ENCODE peak calls at places on chromosomes 11 and 22, in nine cellular contexts. J, H, U, D, T, E, B, F and O are unnamed samples.

GRCh38 chr11:18878211-18878610 is 61.0 kb downstream of the MRGPRX1 start:
- DNase-seq in H (no peak), B (no peak), E (no peak), F (no peak), T (no peak), D (no peak), J (no peak), U (no peak), O (no peak)

GRCh38 chr11:72738199-72739141 is 13.7 kb downstream of the ARAP1 start:
- DNase-seq in U (peak), F (no peak), J (peak), T (no peak), B (no peak), E (peak), H (peak), D (no peak), O (peak)

GRCh38 chr11:32332990-32333334 is 102.4 kb downstream of the WT1 start:
- DNase-seq in B (no peak), D (no peak), H (no peak), T (no peak), J (no peak), U (no peak), F (no peak), E (no peak), O (no peak)

GRCh38 chr11:79949574-79949973 is 508.7 kb upstream of the TENM4 start:
- DNase-seq in D (no peak), B (no peak), E (no peak), J (no peak), T (no peak), F (no peak), U (no peak), H (no peak), O (no peak)

GRCh38 chr11:116901211-116901610 is 63.8 kb upstream of the APOA1 start:
- DNase-seq in U (no peak), T (no peak), H (no peak), E (no peak), D (no peak), J (no peak), F (no peak), B (no peak), O (no peak)

GRCh38 chr11:118933486-118933885 is 7.8 kb upstream of the BCL9L start:
- DNase-seq in U (no peak), E (no peak), T (no peak), D (no peak), H (peak), F (no peak), B (no peak), J (no peak), O (no peak)

GRCh38 chr11:26556582-26556981 is 15.5 kb downstream of the MUC15 start:
- DNase-seq in T (no peak), J (no peak), B (no peak), D (no peak), U (no peak), E (no peak), H (no peak), F (no peak), O (no peak)

GRCh38 chr22:34080501-34080900 is 160.2 kb upstream of the LARGE1 start:
- DNase-seq in D (no peak), F (no peak), E (no peak), U (no peak), T (no peak), J (no peak), H (no peak), B (no peak), O (no peak)

GRCh38 chr11:35945137-35945518 is 1.3 kb downstream of the LDLRAD3 start:
- DNase-seq in U (no peak), T (no peak), E (no peak), B (no peak), H (no peak), J (no peak), F (no peak), D (no peak), O (no peak)

GRCh38 chr22:24555160-24555495 is 190 bp upstream of the GUCD1 start:
- DNase-seq in H (peak), J (peak), E (peak), F (peak), B (peak), U (peak), T (peak), D (peak), O (peak)

GRCh38 chr11:104668797-104669463 is 229.3 kb downstream of the CASP12 start:
- DNase-seq in U (no peak), E (no peak), B (peak), H (peak), F (no peak), J (no peak), D (no peak), T (no peak), O (no peak)

GRCh38 chr11:93484716-93485115 is 58.5 kb downstream of the SMCO4 start:
- DNase-seq in J (no peak), T (no peak), U (no peak), F (no peak), D (no peak), H (peak), E (no peak), B (peak), O (no peak)

GRCh38 chr11:72541224-72541974 is 107.1 kb upstream of the CLPB start:
- DNase-seq in B (no peak), T (no peak), E (no peak), H (no peak), J (no peak), F (no peak), D (no peak), U (no peak), O (no peak)

GRCh38 chr22:42693763-42694683 is 26.6 kb downstream of the A4GALT start:
- DNase-seq in T (no peak), F (no peak), E (no peak), J (no peak), B (no peak), U (peak), D (no peak), H (no peak), O (no peak)

GRCh38 chr11:62716816-62717215 is 9.3 kb downstream of the GNG3 start:
- DNase-seq in T (no peak), F (no peak), D (no peak), J (no peak), U (no peak), E (no peak), H (no peak), B (no peak), O (no peak)

GRCh38 chr11:59553323-59553722 is 42.0 kb downstream of the OR4D9 start:
- DNase-seq in B (no peak), F (no peak), D (no peak), T (no peak), E (no peak), J (no peak), H (no peak), U (no peak), O (no peak)

GRCh38 chr11:61158691-61159381 is 2.4 kb downstream of the VPS37C start:
- DNase-seq in J (no peak), B (peak), H (peak), E (no peak), F (no peak), T (no peak), D (no peak), U (no peak), O (no peak)

GRCh38 chr11:61160487-61161189 is 588 bp downstream of the VPS37C start:
- DNase-seq in J (no peak), B (no peak), F (no peak), E (peak), T (no peak), H (peak), D (no peak), U (no peak), O (no peak)

GRCh38 chr11:61163714-61164609 is 2.7 kb upstream of the VPS37C start:
- DNase-seq in D (no peak), B (no peak), H (no peak), T (no peak), J (no peak), E (no peak), U (no peak), F (no peak), O (peak)

GRCh38 chr11:61162092-61162935 is 1.1 kb upstream of the VPS37C start:
- DNase-seq in F (no peak), J (no peak), T (no peak), D (no peak), H (peak), U (no peak), E (no peak), B (peak), O (peak)

DNA sequence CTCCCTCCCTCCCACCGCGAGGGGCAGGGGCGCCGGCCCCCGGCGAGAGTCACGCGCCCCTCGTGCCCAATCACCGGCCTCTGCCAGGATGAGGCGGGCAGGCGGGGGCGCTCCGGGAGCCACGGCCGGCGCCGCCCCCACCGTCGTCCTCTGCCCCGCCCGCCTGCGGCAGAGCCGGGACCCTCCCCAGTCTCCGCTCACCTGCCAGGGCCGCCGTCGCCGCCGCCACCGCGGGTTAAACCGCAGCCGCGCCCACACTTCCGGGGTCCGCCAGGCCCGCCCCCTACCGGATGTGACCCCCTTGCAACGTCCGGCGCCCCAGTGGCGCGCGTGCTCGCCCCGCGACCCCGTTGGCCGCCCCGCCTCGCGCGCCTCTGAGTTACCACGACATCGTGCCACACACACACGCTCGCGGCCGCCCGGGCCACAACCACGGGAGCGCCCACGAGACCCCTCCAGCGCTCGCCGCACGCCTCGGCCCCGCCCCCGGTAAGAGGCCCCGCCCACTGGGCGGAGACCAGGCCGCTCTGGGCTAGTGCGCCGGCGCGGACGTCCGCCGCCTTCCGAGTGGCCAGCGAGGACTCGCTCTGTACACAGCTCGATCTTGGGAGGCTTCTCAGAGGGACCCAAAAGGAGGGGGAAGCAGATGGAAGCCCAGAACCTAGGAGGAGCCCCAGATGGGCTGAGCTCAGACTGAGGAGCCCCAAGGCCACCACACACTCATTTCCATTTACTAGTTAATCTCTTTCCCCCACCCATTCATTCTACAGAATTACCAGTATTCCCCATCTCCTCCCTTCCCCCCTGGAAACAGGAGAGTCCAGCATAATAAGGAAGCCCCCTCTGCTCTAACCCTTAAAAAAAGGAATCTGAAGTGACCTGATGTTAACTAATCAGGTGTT is at the start of gene VPS37C:
- DNase-seq in U (peak), H (peak), B (peak), D (peak), T (peak), E (peak), J (peak), F (peak), O (peak)
- TF ChIP-seq CTCF in U (no peak), H (no peak), B (no peak), D (no peak), T (peak), E (peak), J (no peak), F (no peak), O (no peak)

GRCh38 chr11:16610213-16610737 is 128.2 kb upstream of the C11orf58 start:
- DNase-seq in U (peak), J (no peak), B (no peak), E (no peak), T (no peak), F (no peak), D (no peak), H (no peak), O (no peak)
- TF ChIP-seq CTCF in U (no peak), J (no peak), B (no peak), E (no peak), T (no peak), F (no peak), D (no peak), H (no peak), O (no peak)

GRCh38 chr22:48738204-48738980 is 1089.3 kb downstream of the BRD1 start:
- DNase-seq in U (no peak), F (no peak), E (no peak), H (no peak), J (no peak), D (peak), B (no peak), T (no peak), O (no peak)

GRCh38 chr22:48737461-48738203 is 1090.0 kb downstream of the BRD1 start:
- DNase-seq in T (no peak), D (peak), U (no peak), H (no peak), B (no peak), F (no peak), J (no peak), E (no peak), O (no peak)

GRCh38 chr22:48736593-48737460 is 1090.8 kb downstream of the BRD1 start:
- DNase-seq in H (no peak), E (no peak), T (no peak), F (no peak), D (peak), U (no peak), J (no peak), B (no peak), O (no peak)

GRCh38 chr22:48734359-48734758 is 1093.3 kb downstream of the BRD1 start:
- DNase-seq in B (no peak), D (no peak), U (no peak), H (no peak), E (no peak), T (no peak), J (no peak), F (no peak), O (no peak)

DNA sequence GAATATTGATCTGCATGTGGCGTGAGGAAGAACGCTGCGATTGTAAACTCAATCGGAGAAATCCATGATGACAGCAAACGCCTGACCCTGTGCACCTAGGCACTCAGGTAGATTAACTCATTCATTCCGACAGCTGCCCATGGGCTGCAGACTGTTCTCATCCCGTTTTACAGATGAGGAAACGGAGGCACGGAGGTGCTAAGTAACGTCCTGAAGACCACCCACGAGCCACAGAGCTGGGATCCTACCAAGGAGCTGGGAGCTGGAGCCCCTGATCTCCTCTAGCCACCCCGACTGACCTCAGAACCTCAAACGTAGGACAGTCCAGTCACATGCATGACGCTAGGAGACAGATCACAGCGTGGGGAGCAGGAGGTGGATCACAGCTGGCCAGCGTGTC is 1092.7 kb downstream of the BRD1 start:
- DNase-seq in D (no peak), B (no peak), H (no peak), E (no peak), F (no peak), J (no peak), T (no peak), U (no peak), O (no peak)
- TF ChIP-seq CTCF in D (no peak), B (no peak), H (no peak), E (no peak), F (no peak), J (no peak), T (no peak), U (no peak), O (no peak)

GRCh38 chr22:25903294-25903693 is 161.3 kb downstream of the MYO18B start:
- DNase-seq in H (no peak), J (no peak), F (no peak), B (no peak), T (peak), U (no peak), E (no peak), D (no peak), O (no peak)
- TF ChIP-seq CTCF in H (no peak), J (no peak), F (no peak), B (peak), T (peak), U (no peak), E (no peak), D (no peak), O (peak)

GRCh38 chr11:22430286-22430685 is 92.1 kb downstream of the SLC17A6 start:
- DNase-seq in J (no peak), E (no peak), F (no peak), B (no peak), H (no peak), T (no peak), D (no peak), U (no peak), O (no peak)

GRCh38 chr11:22431074-22431473 is 92.9 kb downstream of the SLC17A6 start:
- DNase-seq in T (no peak), F (no peak), D (no peak), E (no peak), J (no peak), B (no peak), U (no peak), H (no peak), O (no peak)

GRCh38 chr11:22432331-22433065 is 94.3 kb downstream of the SLC17A6 start:
- DNase-seq in B (peak), J (no peak), T (peak), D (no peak), E (peak), H (peak), F (no peak), U (peak), O (no peak)

DNA sequence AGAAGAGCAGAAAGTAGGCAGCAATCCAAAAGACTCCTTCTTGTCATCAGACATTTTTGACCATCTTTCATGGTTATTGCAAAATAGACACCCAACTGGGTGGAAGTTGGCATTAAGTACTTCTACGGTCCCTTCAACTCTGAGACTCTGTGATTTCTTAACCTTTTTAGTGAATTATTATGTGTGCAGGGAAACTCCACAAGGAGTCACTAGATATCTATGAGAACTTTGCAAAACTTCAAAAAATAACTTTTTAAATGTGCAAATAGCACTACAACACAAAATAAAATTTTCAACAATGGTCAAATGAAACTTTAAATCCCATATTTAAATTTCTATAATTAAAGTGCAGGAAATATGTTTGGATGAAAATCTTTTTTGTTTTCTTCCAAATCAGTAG is 88.7 kb downstream of the SLC17A6 start:
- DNase-seq in U (no peak), H (no peak), J (no peak), E (no peak), B (no peak), F (no peak), T (no peak), D (no peak), O (no peak)
- TF ChIP-seq CTCF in U (no peak), H (no peak), J (no peak), E (no peak), B (peak), F (no peak), T (no peak), D (no peak), O (no peak)

DNA sequence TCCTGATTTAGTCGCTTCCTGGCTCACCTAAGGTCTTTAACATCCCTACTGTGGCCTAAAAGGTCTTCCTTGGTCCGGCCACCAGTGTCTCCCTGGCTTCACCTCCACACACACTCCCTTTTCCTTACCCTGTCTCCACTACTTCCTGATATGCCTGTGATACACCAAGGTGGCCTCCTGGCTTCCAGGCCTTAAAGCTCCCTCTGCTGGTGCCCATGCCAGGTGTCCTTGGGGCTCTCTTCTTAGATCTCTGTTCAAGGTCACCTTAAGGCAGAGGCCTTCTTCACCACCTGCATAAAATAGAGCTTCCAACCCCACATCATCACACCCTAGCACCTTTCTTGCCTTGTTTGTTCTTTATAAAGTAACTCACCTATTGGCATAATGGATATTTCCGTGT is 787.7 kb downstream of the NTM start:
- DNase-seq in H (no peak), E (no peak), J (no peak), U (no peak), B (no peak), F (no peak), T (peak), D (no peak), O (no peak)
- TF ChIP-seq CTCF in H (peak), E (no peak), J (no peak), U (peak), B (peak), F (no peak), T (no peak), D (no peak), O (peak)

GRCh38 chr11:3167143-3168119 is 2.3 kb upstream of the OSBPL5 start:
- DNase-seq in E (no peak), T (no peak), U (no peak), F (no peak), J (no peak), B (no peak), H (no peak), D (peak), O (no peak)

GRCh38 chr11:3170756-3171670 is 5.9 kb upstream of the OSBPL5 start:
- DNase-seq in E (no peak), U (no peak), T (no peak), J (no peak), D (no peak), H (no peak), F (no peak), B (no peak), O (no peak)

GRCh38 chr11:3171931-3172560 is 6.9 kb upstream of the OSBPL5 start:
- DNase-seq in T (no peak), F (no peak), H (no peak), B (no peak), J (no peak), U (no peak), E (no peak), D (no peak), O (no peak)

GRCh38 chr11:3169952-3170755 is 5.0 kb upstream of the OSBPL5 start:
- DNase-seq in J (no peak), E (no peak), T (no peak), U (no peak), B (no peak), F (no peak), H (no peak), D (no peak), O (no peak)

GRCh38 chr11:3169235-3169951 is 4.3 kb upstream of the OSBPL5 start:
- DNase-seq in D (no peak), F (no peak), E (peak), B (peak), T (no peak), H (peak), U (no peak), J (no peak), O (no peak)
- TF ChIP-seq CTCF in D (no peak), F (no peak), E (no peak), B (no peak), T (no peak), H (peak), U (no peak), J (no peak), O (no peak)

GRCh38 chr11:15034687-15035267 is 38.6 kb upstream of the CALCB start:
- DNase-seq in D (no peak), T (no peak), E (no peak), J (no peak), F (no peak), B (no peak), U (no peak), H (no peak), O (no peak)

GRCh38 chr11:15035283-15035682 is 38.1 kb upstream of the CALCB start:
- DNase-seq in F (no peak), H (no peak), U (no peak), J (no peak), T (no peak), D (peak), B (no peak), E (no peak), O (no peak)

GRCh38 chr11:15038963-15039362 is 34.4 kb upstream of the CALCB start:
- DNase-seq in J (no peak), B (no peak), T (no peak), H (peak), D (no peak), E (no peak), U (no peak), F (no peak), O (no peak)
- TF ChIP-seq CTCF in J (no peak), B (peak), T (no peak), H (peak), D (no peak), E (no peak), U (no peak), F (no peak), O (no peak)